ENCODE peak calls at places on chromosomes 1 and 21, in four cellular contexts. One of them, this sample, is unnamed.

GRCh38 chr1:20610950-20611349 is 22.1 kb downstream of the CDA start:
- DNase-seq in H54: no peak
- DNase-seq in NCI-H748 treated with DMSO at 0.1 percent for 48 hours: no peak
- DNase-seq in adipocyte: no peak
- DNase-seq in this sample: no peak

GRCh38 chr1:243513726-243514491 is 258.1 kb downstream of the SDCCAG8 start:
- DNase-seq in H54: no peak
- DNase-seq in NCI-H748 treated with DMSO at 0.1 percent for 48 hours: no peak
- DNase-seq in adipocyte: peak
- DNase-seq in this sample: no peak

GRCh38 chr21:28207776-28208175 is 784.9 kb downstream of the LTN1 start:
- DNase-seq in H54: no peak
- DNase-seq in NCI-H748 treated with DMSO at 0.1 percent for 48 hours: no peak
- DNase-seq in adipocyte: peak
- DNase-seq in this sample: no peak

GRCh38 chr21:44867999-44868700 is 5.3 kb downstream of the PTTG1IP start:
- DNase-seq in H54: no peak
- DNase-seq in NCI-H748 treated with DMSO at 0.1 percent for 48 hours: no peak
- DNase-seq in adipocyte: no peak
- DNase-seq in this sample: no peak

GRCh38 chr1:172286629-172287076 is 133.8 kb upstream of the C1orf105 start:
- DNase-seq in H54: peak
- DNase-seq in NCI-H748 treated with DMSO at 0.1 percent for 48 hours: no peak
- DNase-seq in adipocyte: peak
- DNase-seq in this sample: no peak

GRCh38 chr1:3331564-3331963 is 122.9 kb upstream of the ARHGEF16 start:
- DNase-seq in H54: no peak
- DNase-seq in NCI-H748 treated with DMSO at 0.1 percent for 48 hours: no peak
- DNase-seq in adipocyte: no peak
- DNase-seq in this sample: no peak

GRCh38 chr1:43238104-43238503 is 31.7 kb upstream of the TMEM125 start:
- DNase-seq in H54: peak
- DNase-seq in NCI-H748 treated with DMSO at 0.1 percent for 48 hours: peak
- DNase-seq in adipocyte: peak
- DNase-seq in this sample: peak

GRCh38 chr1:20708057-20708456 is 9.8 kb downstream of the KIF17 start:
- DNase-seq in H54: no peak
- DNase-seq in NCI-H748 treated with DMSO at 0.1 percent for 48 hours: no peak
- DNase-seq in adipocyte: no peak
- DNase-seq in this sample: no peak

GRCh38 chr1:115225993-115226700 is 111.9 kb downstream of the NGF start:
- DNase-seq in H54: no peak
- DNase-seq in NCI-H748 treated with DMSO at 0.1 percent for 48 hours: no peak
- DNase-seq in adipocyte: no peak
- DNase-seq in this sample: no peak

GRCh38 chr21:36829116-36829515 is 130.2 kb downstream of the SIM2 start:
- DNase-seq in H54: no peak
- DNase-seq in NCI-H748 treated with DMSO at 0.1 percent for 48 hours: no peak
- DNase-seq in adipocyte: no peak
- DNase-seq in this sample: no peak

GRCh38 chr1:30704271-30704670 is 19.1 kb downstream of the MATN1 start:
- DNase-seq in H54: no peak
- DNase-seq in NCI-H748 treated with DMSO at 0.1 percent for 48 hours: no peak
- DNase-seq in adipocyte: peak
- DNase-seq in this sample: no peak

GRCh38 chr1:236185687-236186086 is 43.3 kb downstream of the GPR137B start:
- DNase-seq in H54: no peak
- DNase-seq in NCI-H748 treated with DMSO at 0.1 percent for 48 hours: no peak
- DNase-seq in adipocyte: no peak
- DNase-seq in this sample: no peak

GRCh38 chr1:162710349-162710748 is 78.1 kb downstream of the DDR2 start:
- DNase-seq in H54: no peak
- DNase-seq in NCI-H748 treated with DMSO at 0.1 percent for 48 hours: no peak
- DNase-seq in adipocyte: peak
- DNase-seq in this sample: peak